ENCODE peak calls at places on chromosome 15, in seven cellular contexts. H is A549, E is aorta, Z is pancreas, L is lower lobe of right lung, C is lung, Q is IMR-90. K is an unnamed sample.

GRCh38 chr15:96053039-96054021 is 277.2 kb upstream of the NR2F2 start:
- DNase-seq in C (peak), Q (no peak), Z (peak), E (no peak), H (no peak), L (peak), K (no peak)

GRCh38 chr15:66907826-66908502 is 157.4 kb upstream of the SMAD3 start:
- DNase-seq in C (no peak), E (peak), Z (no peak), L (peak), H (no peak), Q (peak), K (no peak)

GRCh38 chr15:45703670-45704328 is 69.0 kb downstream of the SQOR start:
- DNase-seq in Q (no peak), H (no peak), E (no peak), Z (no peak), L (no peak), C (no peak), K (no peak)

GRCh38 chr15:66650433-66650832 is 51.6 kb upstream of the SMAD6 start:
- DNase-seq in E (peak), L (peak), H (no peak), Z (no peak), Q (no peak), C (peak), K (no peak)

GRCh38 chr15:39360417-39360816 is 220.5 kb upstream of the THBS1 start:
- DNase-seq in E (no peak), C (no peak), Z (no peak), Q (no peak), L (no peak), H (no peak), K (no peak)

GRCh38 chr15:38504680-38505467 is 50.9 kb downstream of the FAM98B start:
- DNase-seq in L (no peak), C (no peak), Z (no peak), E (no peak), H (no peak), Q (peak), K (no peak)

GRCh38 chr15:28919201-28919627 is 33.4 kb downstream of the APBA2 start:
- DNase-seq in L (peak), C (no peak), E (peak), H (peak), Q (no peak), Z (peak), K (no peak)

GRCh38 chr15:50767332-50767861 is 1.9 kb upstream of the SPPL2A start:
- DNase-seq in E (no peak), L (no peak), H (no peak), Q (no peak), C (no peak), Z (no peak), K (no peak)

GRCh38 chr15:64009241-64009640 is 37.0 kb downstream of the DAPK2 start:
- DNase-seq in Q (no peak), C (no peak), L (no peak), Z (no peak), E (no peak), H (no peak), K (no peak)

GRCh38 chr15:32132850-32133249 is 102.5 kb downstream of the CHRNA7 start:
- DNase-seq in Z (no peak), L (no peak), Q (no peak), C (no peak), E (no peak), H (no peak), K (no peak)

GRCh38 chr15:69595009-69595825 is 142.6 kb downstream of the RPLP1 start:
- DNase-seq in Z (peak), E (peak), L (peak), C (peak), Q (no peak), H (no peak), K (no peak)

GRCh38 chr15:90315276-90315982 is 36.7 kb upstream of the ZNF774 start:
- DNase-seq in H (no peak), Q (peak), L (no peak), E (peak), Z (peak), C (peak), K (peak)

GRCh38 chr15:60392986-60393811 is 4.6 kb downstream of the ANXA2 start:
- DNase-seq in E (peak), L (no peak), C (peak), Z (no peak), H (peak), Q (peak), K (peak)
- H3K4me3 ChIP-seq in E (peak), L (peak), C (no peak), Z (no peak), H (peak), Q (no peak), K (peak)

DNA sequence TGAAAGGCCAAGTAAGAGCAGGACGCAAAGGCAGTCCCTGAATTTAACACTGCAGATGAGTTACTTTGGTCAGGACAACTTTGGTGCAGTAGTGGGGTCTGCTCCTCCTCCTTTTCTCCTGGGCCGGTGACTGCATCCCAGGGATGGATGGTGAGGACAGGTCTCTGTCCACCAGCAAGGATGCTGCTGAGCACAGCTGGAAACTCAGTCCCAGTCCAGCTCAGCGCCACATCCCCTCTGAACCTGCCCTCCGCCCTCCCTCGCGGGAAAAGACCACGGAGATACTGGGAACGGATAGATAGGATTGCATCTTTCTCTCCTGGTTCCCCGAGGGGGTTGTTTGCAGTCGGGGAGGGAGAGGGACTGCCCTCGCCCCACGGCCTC is 13.8 kb downstream of the GRAMD2A start:
- DNase-seq in Q (no peak), E (no peak), C (no peak), H (no peak), Z (no peak), L (no peak), K (no peak)
- H3K4me3 ChIP-seq in Q (no peak), E (no peak), C (no peak), H (peak), Z (no peak), L (peak), K (no peak)

GRCh38 chr15:74870496-74871213 is 2.5 kb downstream of the SCAMP2 start:
- DNase-seq in Q (no peak), H (no peak), L (no peak), E (no peak), Z (no peak), C (no peak), K (no peak)
- H3K4me3 ChIP-seq in Q (no peak), H (no peak), L (peak), E (no peak), Z (no peak), C (no peak), K (no peak)

GRCh38 chr15:87917480-87917879 is 339.1 kb downstream of the NTRK3 start:
- DNase-seq in Z (no peak), C (no peak), E (no peak), H (no peak), Q (no peak), L (no peak), K (no peak)
- H3K4me3 ChIP-seq in Z (no peak), C (no peak), E (no peak), H (no peak), Q (no peak), L (no peak), K (no peak)

GRCh38 chr15:42148808-42149492 is 7.5 kb downstream of the PLA2G4F start:
- DNase-seq in C (no peak), Z (no peak), E (no peak), L (no peak), Q (no peak), H (no peak), K (no peak)
- H3K4me3 ChIP-seq in C (no peak), Z (no peak), E (no peak), L (no peak), Q (no peak), H (no peak), K (no peak)